ENCODE peak calls at places on chromosomes 12 and 14, in four cellular contexts. Y is HCT116, S is SK-N-SH, H is HepG2. Z is an unnamed sample.

GRCh38 chr12:18907793-18908580 is 170.1 kb downstream of the CAPZA3 start:
- DNase-seq in H (no peak), Y (no peak), S (no peak), Z (no peak)

GRCh38 chr14:91159182-91159581 is 45.3 kb downstream of the DGLUCY start:
- DNase-seq in H (no peak), S (no peak), Y (no peak), Z (no peak)

GRCh38 chr14:75222208-75222701 is 45.8 kb upstream of the TMED10 start:
- DNase-seq in Y (no peak), S (no peak), H (no peak), Z (peak; percentile 34)

GRCh38 chr14:45715946-45716345 is 462.9 kb upstream of the MIS18BP1 start:
- DNase-seq in H (no peak), S (no peak), Y (no peak), Z (no peak)

GRCh38 chr12:82326905-82327503 is 31.2 kb downstream of the CCDC59 start:
- DNase-seq in S (peak; percentile 5), H (peak; percentile 13), Y (peak; percentile 19), Z (no peak)

GRCh38 chr14:76257842-76258397 is 106.2 kb downstream of the GPATCH2L start:
- DNase-seq in Y (no peak), S (no peak), H (no peak), Z (peak; percentile 89)

GRCh38 chr14:92690171-92691011 is 58.0 kb downstream of the LGMN start:
- DNase-seq in S (peak; percentile 74), H (peak; percentile 45), Y (peak; percentile 59), Z (peak; percentile 36)

GRCh38 chr14:21454843-21455550 is 926 bp downstream of the CHD8 start:
- DNase-seq in Y (no peak), H (peak; percentile 33), S (peak; percentile 43), Z (peak; percentile 30)

GRCh38 chr14:101442451-101442850 is 118.8 kb upstream of the DIO3 start:
- DNase-seq in S (no peak), Y (no peak), H (no peak), Z (no peak)

GRCh38 chr14:69226178-69226577 is 33.8 kb upstream of the GALNT16 start:
- DNase-seq in Y (no peak), S (no peak), H (no peak), Z (no peak)

GRCh38 chr12:1203735-1204019 is 212.7 kb downstream of the ERC1 start:
- DNase-seq in Y (no peak), S (no peak), H (no peak), Z (no peak)

GRCh38 chr12:62900686-62901272 is 34.2 kb downstream of the PPM1H start:
- DNase-seq in H (peak; percentile 91), Y (no peak), S (no peak), Z (no peak)

GRCh38 chr12:9364224-9365176 is 156.3 kb upstream of the PZP start:
- DNase-seq in Y (no peak), H (peak; percentile 46), S (no peak), Z (no peak)

GRCh38 chr12:114691810-114692557 is 8.0 kb upstream of the TBX3 start:
- DNase-seq in Y (no peak), S (peak; percentile 11), H (no peak), Z (no peak)

GRCh38 chr12:47781479-47782371 is 8.7 kb downstream of the SLC48A1 start:
- DNase-seq in H (no peak), S (no peak), Y (no peak), Z (no peak)

GRCh38 chr12:563250-563781 is 99.9 kb downstream of the NINJ2 start:
- DNase-seq in S (no peak), H (no peak), Y (no peak), Z (no peak)

GRCh38 chr14:99721792-99722516 is 37.9 kb downstream of the CYP46A1 start:
- DNase-seq in Y (no peak), S (no peak), H (no peak), Z (no peak)

GRCh38 chr14:101187017-101187815 is 283.7 kb upstream of the RTL1 start:
- DNase-seq in H (no peak), S (peak; percentile 7), Y (no peak), Z (no peak)

GRCh38 chr12:38771871-38772270 is 133.5 kb downstream of the CPNE8 start:
- DNase-seq in Y (no peak), S (no peak), H (no peak), Z (no peak)

GRCh38 chr14:90797451-90797850 is 18.8 kb downstream of the TTC7B start:
- DNase-seq in H (no peak), S (no peak), Y (no peak), Z (no peak)

GRCh38 chr14:72060460-72060859 is 128.2 kb downstream of the RGS6 start:
- DNase-seq in S (no peak), Y (no peak), H (no peak), Z (no peak)

GRCh38 chr12:13243516-13244070 is 47.1 kb downstream of the EMP1 start:
- DNase-seq in S (no peak), Y (no peak), H (no peak), Z (no peak)

GRCh38 chr14:99704037-99704436 is 19.9 kb downstream of the CYP46A1 start:
- DNase-seq in S (no peak), H (no peak), Y (no peak), Z (no peak)

GRCh38 chr12:53207042-53207441 is at the start of gene ITGB7:
- DNase-seq in S (no peak), H (no peak), Y (no peak), Z (peak; percentile 63)

GRCh38 chr12:93208011-93208410 is 169.7 kb upstream of the NUDT4 start:
- DNase-seq in S (no peak), Y (no peak), H (no peak), Z (no peak)

GRCh38 chr12:47147749-47148148 is 68.0 kb upstream of the AMIGO2 start:
- DNase-seq in H (no peak), S (no peak), Y (no peak), Z (no peak)

GRCh38 chr14:88576222-88576621 is 13.4 kb downstream of the ZC3H14 start:
- DNase-seq in S (no peak), Y (no peak), H (no peak), Z (no peak)

GRCh38 chr12:78562358-78563205 is 302.0 kb upstream of the SYT1 start:
- DNase-seq in Y (peak; percentile 37), S (no peak), H (peak; percentile 1), Z (no peak)

GRCh38 chr12:53231859-53232640 is at the start of gene RARG:
- DNase-seq in S (peak; percentile 93), Y (no peak), H (no peak), Z (peak; percentile 75)

GRCh38 chr12:77401062-77401461 is 335.7 kb upstream of the E2F7 start:
- DNase-seq in H (no peak), Y (no peak), S (no peak), Z (no peak)

GRCh38 chr12:96907681-96908163 is 665 bp downstream of the NEDD1 start:
- DNase-seq in Y (no peak), S (peak; percentile 42), H (peak; percentile 15), Z (peak; percentile 47)

GRCh38 chr12:56221233-56221756 is 427 bp downstream of the RNF41 start:
- DNase-seq in Y (no peak), H (no peak), S (peak; percentile 72), Z (peak; percentile 27)

GRCh38 chr12:77488041-77488620 is 342.6 kb upstream of the NAV3 start:
- DNase-seq in H (no peak), Y (no peak), S (no peak), Z (no peak)

GRCh38 chr12:87127272-87127671 is 871.1 kb upstream of the MGAT4C start:
- DNase-seq in H (no peak), S (no peak), Y (no peak), Z (no peak)

GRCh38 chr14:87698496-87698895 is 294.5 kb downstream of the GALC start:
- DNase-seq in S (no peak), Y (no peak), H (no peak), Z (no peak)

GRCh38 chr14:78836777-78837176 is 666.6 kb downstream of the NRXN3 start:
- DNase-seq in Y (peak; percentile 36), H (peak; percentile 37), S (peak; percentile 21), Z (peak; percentile 41)

DNA sequence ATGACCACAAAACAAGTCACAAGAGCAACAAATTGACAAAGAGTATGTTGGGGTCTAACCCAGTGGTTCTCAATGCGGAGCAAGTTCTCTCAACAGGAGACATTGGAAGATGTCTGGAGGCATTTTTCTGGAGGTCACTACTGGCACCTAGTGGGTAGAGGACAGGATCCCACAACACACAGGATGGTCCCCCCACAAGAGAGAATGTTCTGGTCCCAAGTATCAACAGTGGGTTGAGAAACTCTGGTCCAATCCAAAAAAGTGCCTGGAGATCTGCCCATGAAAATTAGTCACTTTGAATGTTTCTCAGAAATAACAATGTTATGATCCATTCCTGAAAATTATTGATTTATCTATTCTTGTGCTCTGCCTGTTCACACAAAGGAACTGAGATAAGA is 3.3 kb downstream of the SSH1 start:
- DNase-seq in H (peak; percentile 6), Y (no peak), S (no peak), Z (no peak)
- TF ChIP-seq RAD21 in H (no peak), Y (no peak), S (peak; percentile 55), Z (peak; percentile 47)

DNA sequence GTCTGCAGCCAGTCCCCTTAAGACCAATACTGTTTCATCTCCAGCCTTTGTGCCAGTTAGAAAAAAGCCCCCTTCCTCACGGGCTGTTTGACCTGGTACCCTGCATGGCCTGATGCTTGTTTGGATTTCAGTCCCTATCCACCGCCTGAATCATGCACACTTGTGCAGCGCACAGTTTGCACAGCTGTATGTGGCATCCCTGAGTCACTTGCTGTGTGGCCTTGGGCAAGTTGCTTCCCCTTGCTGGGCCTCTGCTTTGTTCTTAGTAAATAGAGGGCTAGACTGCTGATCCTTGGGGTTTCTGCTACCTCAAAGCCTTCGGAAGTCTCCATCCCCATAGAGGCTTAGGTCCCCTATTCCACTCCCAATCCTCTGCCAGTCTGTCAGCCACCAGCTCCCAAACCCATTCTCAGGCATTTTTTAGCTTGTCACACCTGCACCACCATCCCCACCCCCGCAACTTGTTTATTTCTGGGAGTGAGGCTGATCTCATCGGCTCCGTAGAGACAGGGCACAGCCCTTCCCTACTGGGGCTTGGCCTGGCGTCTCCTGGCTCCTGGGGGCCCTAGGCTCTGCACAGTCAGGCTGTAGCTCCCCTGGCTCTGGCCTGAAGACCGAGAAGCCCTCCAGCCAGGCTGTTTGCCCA is 8.8 kb downstream of the KRT80 start:
- DNase-seq in Y (no peak), H (no peak), S (no peak), Z (no peak)
- TF ChIP-seq ELF1 in Y (no peak), H (no peak), S (no peak), Z (no peak)

DNA sequence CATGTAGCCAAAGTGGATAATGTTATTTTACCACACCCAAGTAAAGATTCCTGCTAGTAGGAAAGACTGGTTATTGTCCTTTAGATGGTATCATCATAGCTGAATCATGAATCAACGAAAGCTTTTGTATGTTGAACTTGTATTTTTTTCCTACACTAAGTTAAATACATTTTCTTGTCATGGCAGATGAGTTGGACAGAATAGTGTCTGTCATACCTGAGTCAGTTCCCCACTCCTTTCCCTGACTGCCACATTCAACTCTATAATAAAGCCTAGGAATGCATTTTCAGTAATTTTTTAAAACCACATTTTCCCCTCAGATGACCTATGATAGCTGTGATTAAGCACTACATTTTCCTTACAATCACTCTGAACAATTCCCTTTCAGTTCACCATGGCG is 9.3 kb upstream of the PTHLH start:
- DNase-seq in Y (no peak), S (no peak), H (no peak), Z (no peak)
- TF ChIP-seq RAD21 in Y (no peak), S (no peak), H (no peak), Z (no peak)

GRCh38 chr12:12017798-12018197 is 52.9 kb upstream of the BCL2L14 start:
- DNase-seq in Y (no peak), H (no peak), S (no peak), Z (peak; percentile 9)

GRCh38 chr12:12020762-12021161 is 50.0 kb upstream of the BCL2L14 start:
- DNase-seq in Y (no peak), H (no peak), S (no peak), Z (no peak)

GRCh38 chr12:12022306-12022931 is 48.3 kb upstream of the BCL2L14 start:
- DNase-seq in H (no peak), Y (no peak), S (no peak), Z (no peak)

GRCh38 chr12:12018454-12018853 is 52.3 kb upstream of the BCL2L14 start:
- DNase-seq in H (no peak), Y (no peak), S (no peak), Z (no peak)

GRCh38 chr12:12019881-12020280 is 50.9 kb upstream of the BCL2L14 start:
- DNase-seq in S (no peak), Y (no peak), H (no peak), Z (no peak)
- TF ChIP-seq ELF1 in S (no peak), Y (no peak), H (no peak), Z (no peak)

Z was measured in K562.